ENCODE peak calls at places on chromosome 22, in ten cellular contexts. P is stimulated activated CD4-positive, alpha-beta T cell treated with anti-CD3 and anti-CD28 coated beads, Interleukin-4, amount 100 ng/mL, for 48 hours; Y is GM04504; J is fibroblast of mammary gland; F is GM23338; K is T-helper 9 cell; B is HTR-8/SVneo; W is erythroblast; U is cardiac septum; R is DMS 273 treated with DMSO at 0.1 percent for 48 hours. A is an unnamed sample.
A peak's percentile ranks its signal among the peaks of the same experiment; 100 is the strongest.

GRCh38 chr22:41876275-41876674 is 38.6 kb downstream of the SHISA8 start:
- DNase-seq in P (no peak), Y (no peak), J (peak; percentile 39), F (no peak), K (no peak), B (no peak), W (no peak), U (no peak), R (no peak), A (no peak)

GRCh38 chr22:36568846-36569245 is 39.9 kb upstream of the EIF3D start:
- DNase-seq in P (no peak), Y (no peak), J (no peak), F (no peak), K (no peak), B (no peak), W (no peak), U (no peak), R (no peak), A (no peak)

GRCh38 chr22:45972868-45973212 is 4.1 kb downstream of the WNT7B start:
- DNase-seq in P (no peak), Y (no peak), J (no peak), F (no peak), K (no peak), B (no peak), W (no peak), U (no peak), R (no peak), A (no peak)

GRCh38 chr22:43226368-43226979 is 39.5 kb upstream of the TTLL12 start:
- DNase-seq in P (no peak), Y (peak; percentile 7), J (no peak), F (peak; percentile 87), K (no peak), B (no peak), W (no peak), U (no peak), R (no peak), A (peak; percentile 38)

GRCh38 chr22:38238519-38239051 is 34.2 kb downstream of the TMEM184B start:
- DNase-seq in P (no peak), Y (peak; percentile 80), J (peak; percentile 82), F (no peak), K (no peak), B (no peak), W (no peak), U (no peak), R (no peak), A (no peak)

GRCh38 chr22:36702832-36703210 is 731 bp downstream of the CACNG2 start:
- DNase-seq in P (no peak), Y (no peak), J (no peak), F (peak; percentile 56), K (no peak), B (no peak), W (no peak), U (no peak), R (no peak), A (no peak)

GRCh38 chr22:37363593-37363992 is 63.7 kb downstream of the ELFN2 start:
- DNase-seq in P (no peak), Y (no peak), J (no peak), F (no peak), K (no peak), B (no peak), W (no peak), U (no peak), R (no peak), A (no peak)

GRCh38 chr22:42992092-42992491 is 22.9 kb downstream of the PACSIN2 start:
- DNase-seq in P (no peak), Y (no peak), J (no peak), F (no peak), K (no peak), B (no peak), W (no peak), U (no peak), R (no peak), A (no peak)

GRCh38 chr22:28477556-28477955 is 202.1 kb downstream of the TTC28 start:
- DNase-seq in P (no peak), Y (no peak), J (no peak), F (no peak), K (no peak), B (no peak), W (no peak), U (no peak), R (no peak), A (no peak)

GRCh38 chr22:17884951-17885350 is 110.7 kb upstream of the BID start:
- DNase-seq in P (no peak), Y (no peak), J (no peak), F (no peak), K (no peak), B (no peak), W (no peak), U (no peak), R (no peak), A (no peak)

GRCh38 chr22:45441158-45441557 is 27.7 kb downstream of the RIBC2 start:
- DNase-seq in P (no peak), Y (peak; percentile 49), J (peak; percentile 75), F (peak; percentile 77), K (no peak), B (peak; percentile 74), W (peak; percentile 16), U (no peak), R (peak; percentile 7), A (peak; percentile 58)

GRCh38 chr22:42533638-42533977 is 14.0 kb upstream of the RRP7A start:
- DNase-seq in P (no peak), Y (no peak), J (no peak), F (peak; percentile 21), K (no peak), B (no peak), W (no peak), U (no peak), R (no peak), A (no peak)

GRCh38 chr22:24728790-24729637 is 45.5 kb downstream of the PIWIL3 start:
- DNase-seq in P (no peak), Y (no peak), J (peak; percentile 7), F (peak; percentile 9), K (no peak), B (no peak), W (peak; percentile 99), U (peak; percentile 75), R (no peak), A (no peak)

GRCh38 chr22:50040717-50041116 is 17.4 kb downstream of the TTLL8 start:
- DNase-seq in P (no peak), Y (no peak), J (no peak), F (no peak), K (no peak), B (no peak), W (no peak), U (no peak), R (no peak), A (no peak)

GRCh38 chr22:47197735-47198500 is 435.5 kb downstream of the TBC1D22A start:
- DNase-seq in P (no peak), Y (no peak), J (no peak), F (no peak), K (no peak), B (no peak), W (no peak), U (peak; percentile 54), R (no peak), A (no peak)

GRCh38 chr22:35344956-35345690 is 35.8 kb upstream of the HMOX1 start:
- DNase-seq in P (no peak), Y (no peak), J (no peak), F (no peak), K (no peak), B (no peak), W (no peak), U (no peak), R (no peak), A (no peak)

GRCh38 chr22:46897246-46897623 is 134.8 kb downstream of the TBC1D22A start:
- DNase-seq in P (no peak), Y (no peak), J (peak; percentile 13), F (no peak), K (no peak), B (no peak), W (peak; percentile 45), U (no peak), R (no peak), A (peak; percentile 17)

GRCh38 chr22:38228873-38229740 is 27.3 kb downstream of the MAFF start:
- DNase-seq in P (no peak), Y (no peak), J (peak; percentile 74), F (no peak), K (no peak), B (peak; percentile 22), W (no peak), U (no peak), R (no peak), A (peak; percentile 85)

GRCh38 chr22:45455621-45456020 is 42.1 kb downstream of the RIBC2 start:
- DNase-seq in P (no peak), Y (no peak), J (no peak), F (no peak), K (no peak), B (no peak), W (no peak), U (no peak), R (no peak), A (no peak)

GRCh38 chr22:25067851-25068421 is 115.4 kb downstream of the KIAA1671 start:
- DNase-seq in P (peak; percentile 47), Y (no peak), J (no peak), F (no peak), K (peak; percentile 75), B (no peak), W (no peak), U (no peak), R (no peak), A (no peak)

GRCh38 chr22:20624161-20624616 is 116.8 kb downstream of the MED15 start:
- DNase-seq in P (peak; percentile 36), Y (no peak), J (peak; percentile 49), F (no peak), K (no peak), B (no peak), W (no peak), U (no peak), R (no peak), A (no peak)

GRCh38 chr22:32050678-32051515 is 7.8 kb downstream of the SLC5A1 start:
- DNase-seq in P (peak; percentile 47), Y (peak; percentile 71), J (peak; percentile 92), F (peak; percentile 58), K (peak; percentile 13), B (peak; percentile 72), W (no peak), U (no peak), R (peak; percentile 42), A (peak; percentile 95)

GRCh38 chr22:39383841-39384625 is 15.5 kb upstream of the TAB1 start:
- DNase-seq in P (no peak), Y (no peak), J (no peak), F (no peak), K (no peak), B (peak; percentile 40), W (no peak), U (no peak), R (no peak), A (no peak)

GRCh38 chr22:38257650-38258246 is 15.1 kb downstream of the TMEM184B start:
- DNase-seq in P (no peak), Y (no peak), J (no peak), F (peak; percentile 45), K (no peak), B (no peak), W (no peak), U (no peak), R (no peak), A (no peak)

GRCh38 chr22:21026783-21027692 is 5.3 kb downstream of the SLC7A4 start:
- DNase-seq in P (no peak), Y (peak; percentile 40), J (peak; percentile 51), F (no peak), K (no peak), B (no peak), W (no peak), U (no peak), R (peak; percentile 44), A (no peak)

GRCh38 chr22:42321908-42322561 is 51.6 kb upstream of the TCF20 start:
- DNase-seq in P (no peak), Y (no peak), J (peak; percentile 1), F (no peak), K (no peak), B (no peak), W (no peak), U (no peak), R (peak; percentile 69), A (no peak)

GRCh38 chr22:31621507-31622160 is 40.4 kb downstream of the PISD start:
- DNase-seq in P (no peak), Y (no peak), J (no peak), F (no peak), K (no peak), B (no peak), W (no peak), U (no peak), R (no peak), A (no peak)

GRCh38 chr22:20389288-20389687 is 4.7 kb upstream of the ZNF74 start:
- DNase-seq in P (no peak), Y (no peak), J (no peak), F (no peak), K (no peak), B (no peak), W (no peak), U (no peak), R (no peak), A (no peak)